ENCODE peak calls at places on chromosomes 3 and 15, in four cellular contexts. W is fibroblast of lung, P is germinal center, Y is kidney. Q is an unnamed sample.

GRCh38 chr3:109803274-109803673 is 465.9 kb upstream of the DPPA4 start:
- DNase-seq in W (no peak), P (no peak), Y (no peak), Q (no peak)

GRCh38 chr3:10223676-10224639 is 24.3 kb upstream of the TATDN2 start:
- DNase-seq in W (no peak), P (no peak), Y (no peak), Q (no peak)

GRCh38 chr3:12286927-12287726 is 1.7 kb upstream of the PPARG start:
- DNase-seq in W (peak; percentile 40), P (peak; percentile 4), Y (peak; percentile 85), Q (no peak)

GRCh38 chr15:47414207-47414606 is 303.1 kb upstream of the SEMA6D start:
- DNase-seq in W (no peak), P (no peak), Y (no peak), Q (no peak)

GRCh38 chr3:178850452-178851166 is 221.0 kb downstream of the ZMAT3 start:
- DNase-seq in W (no peak), P (no peak), Y (no peak), Q (no peak)

GRCh38 chr3:177887475-177887874 is 648.8 kb upstream of the KCNMB2 start:
- DNase-seq in W (no peak), P (no peak), Y (no peak), Q (no peak)

GRCh38 chr3:38327335-38328009 is 19.1 kb upstream of the XYLB start:
- DNase-seq in W (peak; percentile 62), P (no peak), Y (no peak), Q (no peak)

GRCh38 chr15:39028069-39028468 is 463.5 kb upstream of the RASGRP1 start:
- DNase-seq in W (peak; percentile 51), P (no peak), Y (no peak), Q (peak; percentile 88)

GRCh38 chr3:191356586-191357439 is 26.5 kb upstream of the UTS2B start:
- DNase-seq in W (peak; percentile 66), P (no peak), Y (peak; percentile 64), Q (peak; percentile 80)

Q was measured in posterior vena cava.